ENCODE peak calls at places on chromosomes 7 and 10, in five cellular contexts. Q, X, N, E and G are unnamed samples.

GRCh38 chr7:101664390-101664789 is 35.3 kb upstream of the MYL10 start:
- DNase-seq in Q (no peak), X (no peak), N (no peak), E (no peak), G (no peak)

GRCh38 chr10:7134448-7134847 is 276.4 kb downstream of the SFMBT2 start:
- DNase-seq in Q (peak; percentile 17), X (no peak), N (no peak), E (no peak), G (no peak)

GRCh38 chr7:78879206-78879605 is 574.3 kb downstream of the MAGI2 start:
- DNase-seq in Q (no peak), X (no peak), N (no peak), E (no peak), G (no peak)

GRCh38 chr10:124736491-124737136 is 7.6 kb downstream of the FAM53B start:
- DNase-seq in Q (no peak), X (peak; percentile 28), N (no peak), E (no peak), G (no peak)

GRCh38 chr7:5677538-5678294 is 103.7 kb downstream of the RNF216 start:
- DNase-seq in Q (peak; percentile 50), X (peak; percentile 84), N (no peak), E (no peak), G (no peak)

GRCh38 chr10:80452069-80452468 is 2.0 kb upstream of the TSPAN14 start:
- DNase-seq in Q (no peak), X (no peak), N (no peak), E (no peak), G (no peak)

GRCh38 chr7:1055084-1055450 is 10.7 kb downstream of the GPR146 start:
- DNase-seq in Q (no peak), X (peak; percentile 91), N (no peak), E (peak; percentile 78), G (peak; percentile 89)

GRCh38 chr10:104040862-104041789 is 44.6 kb downstream of the COL17A1 start:
- DNase-seq in Q (no peak), X (no peak), N (no peak), E (no peak), G (no peak)

GRCh38 chr10:66349726-66350125 is 576.1 kb upstream of the LRRTM3 start:
- DNase-seq in Q (no peak), X (no peak), N (peak; percentile 13), E (no peak), G (no peak)

GRCh38 chr7:105581066-105581811 is at the start of gene EFCAB10:
- DNase-seq in Q (no peak), X (peak; percentile 58), N (no peak), E (peak; percentile 85), G (peak; percentile 51)

GRCh38 chr10:71217266-71218045 is 5.1 kb downstream of the UNC5B start:
- DNase-seq in Q (no peak), X (no peak), N (no peak), E (peak; percentile 42), G (no peak)

GRCh38 chr7:55074008-55074499 is 55.2 kb downstream of the EGFR start:
- DNase-seq in Q (no peak), X (peak; percentile 32), N (no peak), E (peak; percentile 85), G (no peak)

GRCh38 chr10:70695241-70696030 is 23.1 kb downstream of the ADAMTS14 start:
- DNase-seq in Q (no peak), X (no peak), N (no peak), E (peak; percentile 22), G (no peak)

GRCh38 chr7:134212576-134213546 is 85.7 kb downstream of the LRGUK start:
- DNase-seq in Q (peak; percentile 2), X (peak; percentile 57), N (no peak), E (no peak), G (no peak)

GRCh38 chr10:29120216-29120615 is 168.7 kb upstream of the LYZL1 start:
- DNase-seq in Q (no peak), X (no peak), N (peak; percentile 66), E (no peak), G (no peak)

GRCh38 chr7:138587485-138587884 is 113.7 kb downstream of the SVOPL start:
- DNase-seq in Q (no peak), X (no peak), N (no peak), E (no peak), G (no peak)

GRCh38 chr10:28624351-28624750 is 53.0 kb upstream of the BAMBI start:
- DNase-seq in Q (no peak), X (no peak), N (no peak), E (no peak), G (no peak)

GRCh38 chr7:14332155-14332554 is 342.7 kb upstream of the ETV1 start:
- DNase-seq in Q (no peak), X (no peak), N (peak; percentile 4), E (no peak), G (no peak)

GRCh38 chr10:89207801-89208551 is 859 bp upstream of the CH25H start:
- DNase-seq in Q (no peak), X (no peak), N (no peak), E (no peak), G (peak; percentile 54)

GRCh38 chr10:3180361-3180760 is 7.8 kb upstream of the PITRM1 start:
- DNase-seq in Q (no peak), X (no peak), N (no peak), E (no peak), G (no peak)